ENCODE peak calls at places on chromosomes 13 and 19, in four cellular contexts. M is AG04450, L is left ventricle myocardium inferior, F is IMR-90. W is an unnamed sample.
A peak's percentile ranks its signal among the peaks of the same experiment; 100 is the strongest.

GRCh38 chr13:20441066-20441465 is 84.6 kb downstream of the CRYL1 start:
- DNase-seq in F (no peak), L (no peak), M (no peak), W (no peak)

GRCh38 chr13:49046002-49046401 is 70.3 kb downstream of the FNDC3A start:
- DNase-seq in L (no peak), F (peak; percentile 36), M (no peak), W (no peak)

GRCh38 chr13:74774252-74774651 is 640.0 kb upstream of the KLF12 start:
- DNase-seq in M (no peak), L (no peak), F (peak; percentile 75), W (no peak)

GRCh38 chr13:22736084-22736767 is 444.6 kb upstream of the SGCG start:
- DNase-seq in L (no peak), F (no peak), M (no peak), W (no peak)

GRCh38 chr19:49691243-49692101 is 556 bp downstream of the CPT1C start:
- DNase-seq in M (no peak), F (peak; percentile 70), L (peak; percentile 68), W (peak; percentile 68)

GRCh38 chr13:77207943-77208342 is 119.0 kb downstream of the MYCBP2 start:
- DNase-seq in L (no peak), F (peak; percentile 96), M (peak; percentile 78), W (no peak)

GRCh38 chr19:14404322-14404721 is 14.8 kb downstream of the DDX39A start:
- DNase-seq in M (no peak), L (no peak), F (no peak), W (no peak)

GRCh38 chr13:77386880-77387606 is 60.1 kb upstream of the MYCBP2 start:
- DNase-seq in M (no peak), F (peak; percentile 33), L (no peak), W (no peak)

GRCh38 chr13:50435011-50435410 is 408.5 kb downstream of the DLEU7 start:
- DNase-seq in M (no peak), L (no peak), F (no peak), W (no peak)

GRCh38 chr13:45626731-45627374 is 11.3 kb upstream of the ERICH6B start:
- DNase-seq in L (no peak), M (no peak), F (no peak), W (no peak)

GRCh38 chr19:50003810-50004419 is 21.3 kb downstream of the VRK3 start:
- DNase-seq in M (peak; percentile 71), F (peak; percentile 97), L (no peak), W (peak; percentile 53)

GRCh38 chr13:95113601-95114000 is 187.7 kb downstream of the ABCC4 start:
- DNase-seq in F (no peak), L (no peak), M (no peak), W (no peak)

GRCh38 chr13:32007494-32007893 is 24.1 kb upstream of the FRY start:
- DNase-seq in M (no peak), F (peak; percentile 8), L (no peak), W (no peak)

GRCh38 chr19:51824603-51825002 is 29.6 kb downstream of the FPR3 start:
- DNase-seq in L (no peak), M (no peak), F (no peak), W (no peak)

GRCh38 chr13:105090244-105090643 is 1445.2 kb downstream of the EFNB2 start:
- DNase-seq in M (no peak), F (no peak), L (no peak), W (no peak)

GRCh38 chr19:746208-746819 is 4.6 kb upstream of the MISP start:
- DNase-seq in L (no peak), M (no peak), F (no peak), W (no peak)

GRCh38 chr19:39411832-39412099 is 703 bp upstream of the PLEKHG2 start:
- DNase-seq in M (peak; percentile 86), F (peak; percentile 92), L (peak; percentile 93), W (peak; percentile 95)

GRCh38 chr13:36674337-36675212 is 755 bp downstream of the SERTM1 start:
- DNase-seq in F (no peak), L (no peak), M (no peak), W (no peak)

GRCh38 chr19:55283548-55284393 is at the start of gene BRSK1:
- DNase-seq in F (peak; percentile 61), M (no peak), L (peak; percentile 60), W (peak; percentile 43)

GRCh38 chr19:55289117-55289796 is 5.5 kb downstream of the BRSK1 start:
- DNase-seq in M (no peak), L (no peak), F (no peak), W (no peak)

GRCh38 chr19:55284405-55285058 is 735 bp downstream of the BRSK1 start:
- DNase-seq in F (no peak), L (no peak), M (no peak), W (no peak)

GRCh38 chr19:55287361-55288079 is 3.7 kb downstream of the BRSK1 start:
- DNase-seq in F (no peak), L (no peak), M (no peak), W (no peak)

DNA sequence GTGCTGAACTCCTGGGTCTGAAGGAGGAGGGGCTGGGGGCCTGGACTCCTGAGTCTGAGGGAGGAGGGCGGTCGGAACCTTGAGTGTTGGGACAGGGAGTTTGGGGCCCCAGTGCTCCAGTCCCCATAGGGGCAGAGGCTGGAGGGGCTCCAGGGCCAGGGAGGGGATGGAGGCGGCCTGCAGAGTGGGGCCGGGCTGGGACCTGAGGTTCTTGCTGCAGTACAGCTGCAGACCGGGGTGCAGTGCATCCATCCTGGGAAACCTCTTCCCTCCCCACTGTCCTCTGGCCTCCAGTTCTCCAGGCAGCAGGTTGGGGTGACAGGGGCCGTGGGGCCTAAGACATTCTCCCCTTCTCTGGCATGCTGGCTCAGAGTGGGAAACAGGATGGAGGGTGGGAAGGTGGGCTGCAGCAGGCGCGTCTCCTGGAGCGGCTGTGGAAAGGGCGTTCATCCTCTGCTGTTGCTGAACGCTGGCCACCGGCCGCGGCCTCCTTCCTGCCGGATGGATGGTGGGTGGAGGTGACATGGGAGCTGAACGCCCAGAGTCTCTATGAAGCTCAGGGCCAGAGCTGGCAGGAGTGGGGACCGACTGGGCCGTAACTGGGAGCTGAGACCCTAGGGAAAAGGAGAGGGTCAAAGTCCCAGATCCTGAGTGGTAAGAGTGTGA is 1.6 kb downstream of the BRSK1 start:
- DNase-seq in F (no peak), L (no peak), M (no peak), W (no peak)
- H3K27ac ChIP-seq in F (peak overlapping the region; percentile 24), L (peak overlapping the region; percentile 83), M (no peak overlapping the region), W (no peak overlapping the region)

GRCh38 chr13:110400786-110401533 is 93.9 kb downstream of the COL4A2 start:
- DNase-seq in L (no peak), F (peak; percentile 73), M (no peak), W (no peak)
- H3K27ac ChIP-seq in L (peak overlapping the region; percentile 86), F (no peak overlapping the region), M (no peak overlapping the region), W (peak overlapping the region; percentile 47)

GRCh38 chr19:38405276-38405675 is 2.4 kb downstream of the FAM98C start:
- DNase-seq in M (no peak), L (no peak), F (no peak), W (no peak)

GRCh38 chr19:38401148-38401547 is 1.7 kb upstream of the FAM98C start:
- DNase-seq in F (peak; percentile 50), L (no peak), M (no peak), W (no peak)

GRCh38 chr19:38402623-38402966 is 298 bp upstream of the FAM98C start:
- DNase-seq in F (no peak), L (no peak), M (no peak), W (no peak)

GRCh38 chr19:38404858-38405257 is 2.0 kb downstream of the FAM98C start:
- DNase-seq in M (no peak), L (no peak), F (no peak), W (no peak)

GRCh38 chr19:38402967-38403674 is at the start of gene FAM98C:
- DNase-seq in L (peak; percentile 96), M (peak; percentile 85), F (peak; percentile 92), W (peak; percentile 98)
- H3K27ac ChIP-seq in L (peak within 1 kb of the TSS; percentile 84), M (no peak within 1 kb of the TSS), F (peak within 1 kb of the TSS; percentile 69), W (peak within 1 kb of the TSS; percentile 46)

GRCh38 chr19:38248421-38248820 is 7.8 kb downstream of the PPP1R14A start:
- DNase-seq in M (no peak), L (no peak), F (no peak), W (no peak)
- H3K27ac ChIP-seq in M (no peak overlapping the region), L (peak overlapping the region; percentile 95), F (no peak overlapping the region), W (peak overlapping the region; percentile 9)

GRCh38 chr19:48461982-48462655 is 6.7 kb downstream of the KCNJ14 start:
- DNase-seq in L (no peak), F (no peak), M (no peak), W (no peak)

GRCh38 chr19:48466571-48467325 is 2.4 kb upstream of the CYTH2 start:
- DNase-seq in F (peak; percentile 84), M (peak; percentile 15), L (no peak), W (no peak)

GRCh38 chr19:48461651-48461981 is 6.2 kb downstream of the KCNJ14 start:
- DNase-seq in L (no peak), M (no peak), F (no peak), W (no peak)

GRCh38 chr19:48468806-48469055 is 438 bp upstream of the CYTH2 start:
- DNase-seq in F (no peak), M (peak; percentile 100), L (no peak), W (no peak)

GRCh38 chr19:48465215-48465614 is 4.0 kb upstream of the CYTH2 start:
- DNase-seq in F (no peak), M (no peak), L (no peak), W (no peak)
- H3K27ac ChIP-seq in F (no peak overlapping the region), M (no peak overlapping the region), L (no peak overlapping the region), W (no peak overlapping the region)

DNA sequence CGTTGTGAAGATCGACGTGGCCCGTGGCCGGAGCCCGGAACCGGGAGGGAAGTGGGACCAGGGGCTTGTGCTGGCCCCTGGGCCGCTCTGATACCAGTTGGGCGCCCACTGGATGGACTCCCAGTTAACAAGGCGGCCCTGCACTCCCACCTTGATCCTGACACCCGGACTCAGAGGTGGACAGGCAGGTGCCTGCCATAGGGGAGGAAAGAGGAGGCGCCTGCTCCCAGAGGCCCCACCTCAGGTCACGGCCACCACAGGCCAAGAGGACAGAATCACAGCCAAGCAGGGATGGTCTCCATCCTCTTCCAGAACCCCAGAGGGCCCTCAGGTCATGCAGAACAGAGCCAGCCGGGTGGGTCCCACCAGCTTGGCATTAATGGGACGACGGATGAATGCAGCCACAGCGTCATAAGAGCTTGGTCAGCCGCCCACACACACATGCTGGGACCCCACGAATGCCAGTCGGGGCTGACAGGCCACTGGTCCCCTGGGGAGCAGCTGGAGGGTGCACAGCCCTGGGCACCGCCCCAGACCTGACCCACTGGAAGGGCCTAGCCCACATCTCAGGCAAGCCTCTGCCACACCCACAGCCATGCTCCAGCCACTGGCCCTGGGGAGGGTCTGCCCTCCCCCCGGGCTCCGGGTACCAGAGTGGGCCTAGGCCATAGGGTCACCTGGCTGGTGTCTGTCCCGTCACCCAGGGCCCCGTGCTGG is 9.6 kb upstream of the KLF16 start:
- DNase-seq in M (no peak), L (no peak), F (no peak), W (no peak)
- H3K27ac ChIP-seq in M (peak overlapping the region; percentile 39), L (peak overlapping the region; percentile 98), F (no peak overlapping the region), W (peak overlapping the region; percentile 100)

GRCh38 chr13:40981361-40981760 is 37.8 kb downstream of the ELF1 start:
- DNase-seq in L (no peak), M (no peak), F (no peak), W (no peak)
- H3K27ac ChIP-seq in L (peak overlapping the region; percentile 86), M (no peak overlapping the region), F (no peak overlapping the region), W (peak overlapping the region; percentile 61)

GRCh38 chr19:42239544-42240220 is 2.7 kb downstream of the GSK3A start:
- DNase-seq in F (no peak), L (no peak), M (no peak), W (no peak)
- H3K27ac ChIP-seq in F (no peak overlapping the region), L (no peak overlapping the region), M (no peak overlapping the region), W (no peak overlapping the region)

W was measured in psoas muscle.